ENCODE peak calls at places on chromosomes 16 and 17, in eight cellular contexts. U, D, G, Z, Q, P, C and S are unnamed samples.

GRCh38 chr17:76199466-76199865 is 40.8 kb downstream of the RNF157 start:
- DNase-seq in U (peak; percentile 39), D (no peak), G (no peak), Z (no peak), Q (no peak), P (no peak), C (no peak), S (no peak)

GRCh38 chr16:25177512-25177830 is 39.3 kb upstream of the AQP8 start:
- DNase-seq in U (no peak), D (no peak), G (no peak), Z (no peak), Q (no peak), P (no peak), C (no peak), S (no peak)

GRCh38 chr17:40598928-40599627 is 33.8 kb upstream of the CCR7 start:
- DNase-seq in U (peak; percentile 48), D (no peak), G (no peak), Z (peak; percentile 47), Q (no peak), P (no peak), C (no peak), S (no peak)

GRCh38 chr16:4477966-4478365 is 1.8 kb downstream of the HMOX2 start:
- DNase-seq in U (no peak), D (peak; percentile 38), G (no peak), Z (no peak), Q (peak; percentile 71), P (no peak), C (peak; percentile 39), S (no peak)

GRCh38 chr17:1422907-1423306 is 22.9 kb upstream of the YWHAE start:
- DNase-seq in U (no peak), D (peak; percentile 93), G (peak; percentile 80), Z (peak; percentile 26), Q (peak; percentile 95), P (no peak), C (peak; percentile 64), S (peak; percentile 87)

GRCh38 chr17:42363767-42364585 is 24.3 kb downstream of the STAT3 start:
- DNase-seq in U (no peak), D (no peak), G (no peak), Z (peak; percentile 33), Q (peak; percentile 91), P (no peak), C (no peak), S (no peak)

GRCh38 chr16:21069986-21070385 is 80.7 kb downstream of the DNAH3 start:
- DNase-seq in U (no peak), D (no peak), G (no peak), Z (no peak), Q (no peak), P (no peak), C (no peak), S (no peak)

GRCh38 chr17:68542698-68543463 is 30.7 kb downstream of the PRKAR1A start:
- DNase-seq in U (no peak), D (no peak), G (no peak), Z (no peak), Q (no peak), P (no peak), C (no peak), S (no peak)

GRCh38 chr17:81294512-81295030 is 536 bp downstream of the SLC38A10 start:
- DNase-seq in U (no peak), D (no peak), G (no peak), Z (peak; percentile 30), Q (peak; percentile 60), P (peak; percentile 49), C (peak; percentile 42), S (no peak)

DNA sequence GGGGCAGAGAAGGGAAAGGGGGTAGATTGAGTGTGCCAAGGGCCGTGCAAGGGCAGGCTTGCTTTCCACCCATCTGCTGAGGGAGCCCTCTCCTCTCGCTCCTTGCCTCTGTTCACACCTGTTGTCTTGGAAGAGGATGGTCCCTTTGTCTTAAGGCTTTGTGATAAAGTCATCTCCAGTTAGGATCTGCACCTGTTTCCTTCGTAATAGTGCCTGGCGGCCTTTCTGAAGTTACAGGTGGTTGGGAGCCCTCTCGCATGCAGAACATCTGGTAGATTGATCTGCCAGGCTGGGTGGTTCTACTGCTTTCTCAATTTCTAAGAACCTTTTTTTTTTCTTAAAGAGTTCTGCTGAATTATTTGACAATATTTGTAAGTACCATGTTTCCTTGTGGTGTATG is 16.3 kb downstream of the UBFD1 start:
- DNase-seq in U (no peak), D (no peak), G (no peak), Z (no peak), Q (no peak), P (no peak), C (no peak), S (no peak)
- H3K4me3 ChIP-seq in U (no peak overlapping the region), D (no peak overlapping the region), G (no peak overlapping the region), Z (no peak overlapping the region), Q (no peak overlapping the region), P (no peak overlapping the region), C (no peak overlapping the region), S (no peak overlapping the region)

GRCh38 chr16:49636608-49637007 is 219.3 kb downstream of the ZNF423 start:
- DNase-seq in U (no peak), D (no peak), G (no peak), Z (no peak), Q (no peak), P (no peak), C (no peak), S (no peak)

GRCh38 chr16:49634235-49635008 is 221.5 kb downstream of the ZNF423 start:
- DNase-seq in U (no peak), D (no peak), G (no peak), Z (no peak), Q (no peak), P (no peak), C (no peak), S (no peak)

GRCh38 chr16:49632798-49633189 is 223.1 kb downstream of the ZNF423 start:
- DNase-seq in U (no peak), D (no peak), G (no peak), Z (no peak), Q (no peak), P (no peak), C (no peak), S (no peak)

GRCh38 chr16:49635591-49636581 is 220.0 kb downstream of the ZNF423 start:
- DNase-seq in U (no peak), D (no peak), G (no peak), Z (no peak), Q (no peak), P (no peak), C (no peak), S (no peak)

GRCh38 chr16:49635009-49635350 is 220.9 kb downstream of the ZNF423 start:
- DNase-seq in U (no peak), D (no peak), G (no peak), Z (no peak), Q (no peak), P (no peak), C (no peak), S (no peak)
- H3K4me3 ChIP-seq in U (no peak overlapping the region), D (no peak overlapping the region), G (no peak overlapping the region), Z (no peak overlapping the region), Q (no peak overlapping the region), P (no peak overlapping the region), C (no peak overlapping the region), S (no peak overlapping the region)

GRCh38 chr17:37230633-37231032 is 145.2 kb upstream of the C17orf78 start:
- DNase-seq in U (no peak), D (no peak), G (no peak), Z (no peak), Q (no peak), P (no peak), C (no peak), S (no peak)

GRCh38 chr17:37220609-37220953 is 155.2 kb upstream of the C17orf78 start:
- DNase-seq in U (no peak), D (peak; percentile 25), G (no peak), Z (no peak), Q (peak; percentile 58), P (no peak), C (no peak), S (no peak)

GRCh38 chr17:37221865-37222264 is 153.9 kb upstream of the C17orf78 start:
- DNase-seq in U (no peak), D (no peak), G (no peak), Z (no peak), Q (no peak), P (no peak), C (no peak), S (no peak)

GRCh38 chr17:37219876-37220608 is 155.7 kb upstream of the C17orf78 start:
- DNase-seq in U (no peak), D (no peak), G (no peak), Z (no peak), Q (peak; percentile 45), P (no peak), C (no peak), S (no peak)

GRCh38 chr17:37225458-37225857 is 150.3 kb upstream of the C17orf78 start:
- DNase-seq in U (no peak), D (no peak), G (no peak), Z (no peak), Q (no peak), P (no peak), C (no peak), S (no peak)
- H3K4me3 ChIP-seq in U (no peak overlapping the region), D (no peak overlapping the region), G (no peak overlapping the region), Z (no peak overlapping the region), Q (no peak overlapping the region), P (no peak overlapping the region), C (no peak overlapping the region), S (no peak overlapping the region)

DNA sequence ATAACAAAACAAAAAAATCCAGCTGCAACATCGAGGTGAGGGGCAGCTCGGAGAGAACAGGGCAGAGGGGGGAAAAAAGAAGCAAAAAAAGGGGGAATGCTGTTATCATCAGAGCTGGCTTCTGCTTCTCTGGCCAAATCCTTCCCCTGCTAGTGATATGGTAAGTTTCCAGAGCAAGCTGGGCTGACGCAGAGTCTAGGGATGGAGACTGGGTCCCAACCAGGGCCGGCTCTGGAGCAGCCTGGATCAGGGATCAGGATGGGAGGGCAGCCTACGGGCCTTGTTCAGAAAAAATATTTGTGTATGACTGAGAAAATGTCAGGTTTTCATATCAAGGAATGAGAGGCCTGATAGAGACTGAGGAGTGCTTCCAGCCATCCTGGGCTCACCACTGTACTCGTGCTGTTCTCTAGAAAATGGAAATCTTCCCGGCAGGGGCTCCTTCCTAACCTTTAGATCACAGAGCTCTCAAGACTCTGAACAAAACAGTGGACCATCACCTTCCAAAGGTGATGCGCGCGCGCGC is 726 bp upstream of the C1QTNF1 start:
- DNase-seq in U (no peak), D (no peak), G (no peak), Z (no peak), Q (no peak), P (no peak), C (no peak), S (no peak)
- H3K4me3 ChIP-seq in U (no peak overlapping the region), D (no peak overlapping the region), G (peak overlapping the region; percentile 79), Z (peak overlapping the region; percentile 85), Q (peak overlapping the region; percentile 90), P (peak overlapping the region; percentile 81), C (peak overlapping the region; percentile 78), S (no peak overlapping the region)

DNA sequence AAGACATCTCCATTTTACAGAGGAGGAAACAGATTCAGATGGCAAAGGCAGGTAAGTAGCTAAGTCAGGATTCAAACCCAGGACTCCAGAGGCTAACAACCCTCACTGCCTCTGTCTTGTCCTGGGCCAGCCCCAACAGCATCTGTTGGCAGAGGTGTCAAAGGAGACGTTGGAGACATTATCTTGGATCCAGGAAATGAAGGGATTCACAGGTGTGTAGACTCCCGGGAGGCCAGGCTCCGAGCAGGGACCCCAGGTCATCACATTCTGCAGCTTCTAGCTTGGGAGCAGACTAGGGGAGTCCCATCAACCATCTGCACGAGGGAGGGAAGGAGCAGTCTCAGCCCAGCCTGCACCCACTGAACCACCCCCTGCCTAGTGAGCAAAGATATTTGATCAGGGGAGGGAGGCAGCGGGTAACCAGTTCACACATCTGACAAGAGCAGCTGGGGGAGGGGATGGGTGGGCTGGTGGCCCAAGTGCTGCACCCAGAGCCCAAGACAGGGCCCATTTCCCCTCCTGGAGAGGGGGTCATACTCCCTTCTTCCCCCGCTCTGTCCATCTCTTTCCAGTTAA is 1.0 kb upstream of the B9D1 start:
- DNase-seq in U (no peak), D (no peak), G (no peak), Z (peak; percentile 18), Q (no peak), P (no peak), C (no peak), S (no peak)
- H3K4me3 ChIP-seq in U (no peak overlapping the region), D (no peak overlapping the region), G (no peak overlapping the region), Z (no peak overlapping the region), Q (no peak overlapping the region), P (no peak overlapping the region), C (no peak overlapping the region), S (no peak overlapping the region)